ENCODE peak calls at places on chromosomes 12 and 14, in six cellular contexts. One of them, this sample, is unnamed.

GRCh38 chr14:69796797-69797500 is at the start of gene SLC10A1:
- DNase-seq in IMR-90: no peak
- DNase-seq in testis: peak
- DNase-seq in ovary: no peak
- DNase-seq in gastrocnemius medialis: no peak
- DNase-seq in H1: no peak
- DNase-seq in this sample: peak

GRCh38 chr12:123972448-123973401 is at the start of the genes CCDC92 and ZNF664:
- DNase-seq in IMR-90: peak
- DNase-seq in testis: peak
- DNase-seq in ovary: peak
- DNase-seq in gastrocnemius medialis: peak
- DNase-seq in H1: peak
- DNase-seq in this sample: peak

GRCh38 chr14:91337699-91338335 is 79.8 kb downstream of the CCDC88C start:
- DNase-seq in IMR-90: no peak
- DNase-seq in testis: no peak
- DNase-seq in ovary: no peak
- DNase-seq in gastrocnemius medialis: no peak
- DNase-seq in H1: no peak
- DNase-seq in this sample: no peak

GRCh38 chr12:33988888-33989287 is 33.4 kb upstream of the ALG10 start:
- DNase-seq in IMR-90: no peak
- DNase-seq in testis: no peak
- DNase-seq in ovary: no peak
- DNase-seq in gastrocnemius medialis: no peak
- DNase-seq in H1: no peak
- DNase-seq in this sample: no peak

GRCh38 chr12:125417446-125417845 is 352.2 kb downstream of the AACS start:
- DNase-seq in IMR-90: no peak
- DNase-seq in testis: no peak
- DNase-seq in ovary: no peak
- DNase-seq in gastrocnemius medialis: no peak
- DNase-seq in H1: no peak
- DNase-seq in this sample: no peak

GRCh38 chr12:52813885-52814709 is at the start of gene KRT4:
- DNase-seq in IMR-90: no peak
- DNase-seq in testis: no peak
- DNase-seq in ovary: no peak
- DNase-seq in gastrocnemius medialis: no peak
- DNase-seq in H1: no peak
- DNase-seq in this sample: no peak

GRCh38 chr12:92458996-92459395 is 243.8 kb upstream of the PLEKHG7 start:
- DNase-seq in IMR-90: no peak
- DNase-seq in testis: no peak
- DNase-seq in ovary: no peak
- DNase-seq in gastrocnemius medialis: no peak
- DNase-seq in H1: no peak
- DNase-seq in this sample: no peak

GRCh38 chr12:3061129-3061857 is 15.9 kb upstream of the TSPAN9 start:
- DNase-seq in IMR-90: peak
- DNase-seq in testis: no peak
- DNase-seq in ovary: no peak
- DNase-seq in gastrocnemius medialis: no peak
- DNase-seq in H1: no peak
- DNase-seq in this sample: no peak

GRCh38 chr14:93962701-93963601 is 13.4 kb downstream of the ASB2 start:
- DNase-seq in IMR-90: peak
- DNase-seq in testis: no peak
- DNase-seq in ovary: no peak
- DNase-seq in gastrocnemius medialis: peak
- DNase-seq in H1: no peak
- DNase-seq in this sample: no peak

GRCh38 chr14:90795744-90796143 is 20.5 kb downstream of the TTC7B start:
- DNase-seq in IMR-90: peak
- DNase-seq in testis: no peak
- DNase-seq in ovary: no peak
- DNase-seq in gastrocnemius medialis: no peak
- DNase-seq in H1: no peak
- DNase-seq in this sample: no peak

GRCh38 chr14:80388980-80389711 is 177.8 kb upstream of the DIO2 start:
- DNase-seq in IMR-90: peak
- DNase-seq in testis: no peak
- DNase-seq in ovary: no peak
- DNase-seq in gastrocnemius medialis: no peak
- DNase-seq in H1: no peak
- DNase-seq in this sample: no peak

GRCh38 chr12:110183386-110183785 is 59.2 kb downstream of the IFT81 start:
- DNase-seq in IMR-90: no peak
- DNase-seq in testis: no peak
- DNase-seq in ovary: no peak
- DNase-seq in gastrocnemius medialis: no peak
- DNase-seq in H1: no peak
- DNase-seq in this sample: no peak

GRCh38 chr12:19130224-19131019 is 889 bp downstream of the PLEKHA5 start:
- DNase-seq in IMR-90: no peak
- DNase-seq in testis: peak
- DNase-seq in ovary: peak
- DNase-seq in gastrocnemius medialis: peak
- DNase-seq in H1: no peak
- DNase-seq in this sample: no peak

GRCh38 chr12:49105504-49106120 is 5.0 kb downstream of the LMBR1L start:
- DNase-seq in IMR-90: no peak
- DNase-seq in testis: no peak
- DNase-seq in ovary: no peak
- DNase-seq in gastrocnemius medialis: no peak
- DNase-seq in H1: no peak
- DNase-seq in this sample: no peak

GRCh38 chr12:13289644-13290285 is 93.2 kb downstream of the EMP1 start:
- DNase-seq in IMR-90: no peak
- DNase-seq in testis: peak
- DNase-seq in ovary: no peak
- DNase-seq in gastrocnemius medialis: peak
- DNase-seq in H1: no peak
- DNase-seq in this sample: no peak

GRCh38 chr12:127254420-127254955 is 1012.5 kb upstream of the TMEM132C start:
- DNase-seq in IMR-90: no peak
- DNase-seq in testis: no peak
- DNase-seq in ovary: no peak
- DNase-seq in gastrocnemius medialis: no peak
- DNase-seq in H1: no peak
- DNase-seq in this sample: peak

GRCh38 chr12:93315907-93316622 is 61.7 kb upstream of the NUDT4 start:
- DNase-seq in IMR-90: peak
- DNase-seq in testis: peak
- DNase-seq in ovary: no peak
- DNase-seq in gastrocnemius medialis: no peak
- DNase-seq in H1: no peak
- DNase-seq in this sample: no peak

GRCh38 chr14:23056257-23056955 is 914 bp downstream of the CDH24 start:
- DNase-seq in IMR-90: peak
- DNase-seq in testis: peak
- DNase-seq in ovary: no peak
- DNase-seq in gastrocnemius medialis: peak
- DNase-seq in H1: no peak
- DNase-seq in this sample: no peak

GRCh38 chr14:90509403-90509802 is 112.6 kb downstream of the CALM1 start:
- DNase-seq in IMR-90: no peak
- DNase-seq in testis: no peak
- DNase-seq in ovary: no peak
- DNase-seq in gastrocnemius medialis: no peak
- DNase-seq in H1: no peak
- DNase-seq in this sample: no peak

GRCh38 chr12:92495108-92495507 is 207.7 kb upstream of the PLEKHG7 start:
- DNase-seq in IMR-90: no peak
- DNase-seq in testis: no peak
- DNase-seq in ovary: no peak
- DNase-seq in gastrocnemius medialis: no peak
- DNase-seq in H1: no peak
- DNase-seq in this sample: no peak

DNA sequence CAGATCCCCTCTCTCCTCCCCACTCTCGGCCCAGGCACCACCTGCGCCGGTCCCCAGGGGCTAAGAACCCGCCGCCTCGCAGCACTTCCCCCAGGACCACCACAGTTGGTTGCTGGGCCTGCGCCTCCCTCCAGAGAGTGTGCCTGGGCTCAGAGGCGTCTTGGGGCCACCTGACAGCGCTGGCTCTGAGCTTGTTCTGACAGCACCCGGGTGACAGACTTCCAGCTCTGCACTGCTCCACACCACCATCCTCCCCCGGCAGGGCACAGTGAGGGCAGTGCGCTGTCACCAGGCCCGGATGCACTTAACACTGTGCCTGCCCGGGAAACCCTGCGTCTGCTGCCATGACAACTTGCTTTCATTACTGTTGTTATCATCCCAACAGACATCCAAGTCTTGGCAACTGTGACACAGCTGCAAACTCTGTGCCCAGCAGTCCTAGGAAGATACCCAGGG is 6.6 kb downstream of the BRF1 start:
- DNase-seq in IMR-90: peak
- DNase-seq in testis: no peak
- DNase-seq in ovary: no peak
- DNase-seq in gastrocnemius medialis: no peak
- DNase-seq in H1: no peak
- DNase-seq in this sample: no peak
- TF ChIP-seq POLR2A in IMR-90: no peak
- TF ChIP-seq POLR2A in testis: no peak
- TF ChIP-seq POLR2A in ovary: no peak
- TF ChIP-seq POLR2A in gastrocnemius medialis: no peak
- TF ChIP-seq POLR2A in H1: no peak
- TF ChIP-seq POLR2A in this sample: no peak

GRCh38 chr12:54056110-54056509 is 2.5 kb downstream of the HOXC4 start:
- DNase-seq in IMR-90: no peak
- DNase-seq in testis: no peak
- DNase-seq in ovary: no peak
- DNase-seq in gastrocnemius medialis: no peak
- DNase-seq in H1: no peak
- DNase-seq in this sample: no peak
- H3K4me3 ChIP-seq in IMR-90: no peak
- H3K4me3 ChIP-seq in testis: no peak
- H3K4me3 ChIP-seq in ovary: no peak
- H3K4me3 ChIP-seq in gastrocnemius medialis: no peak
- H3K4me3 ChIP-seq in H1: no peak
- H3K4me3 ChIP-seq in this sample: peak

DNA sequence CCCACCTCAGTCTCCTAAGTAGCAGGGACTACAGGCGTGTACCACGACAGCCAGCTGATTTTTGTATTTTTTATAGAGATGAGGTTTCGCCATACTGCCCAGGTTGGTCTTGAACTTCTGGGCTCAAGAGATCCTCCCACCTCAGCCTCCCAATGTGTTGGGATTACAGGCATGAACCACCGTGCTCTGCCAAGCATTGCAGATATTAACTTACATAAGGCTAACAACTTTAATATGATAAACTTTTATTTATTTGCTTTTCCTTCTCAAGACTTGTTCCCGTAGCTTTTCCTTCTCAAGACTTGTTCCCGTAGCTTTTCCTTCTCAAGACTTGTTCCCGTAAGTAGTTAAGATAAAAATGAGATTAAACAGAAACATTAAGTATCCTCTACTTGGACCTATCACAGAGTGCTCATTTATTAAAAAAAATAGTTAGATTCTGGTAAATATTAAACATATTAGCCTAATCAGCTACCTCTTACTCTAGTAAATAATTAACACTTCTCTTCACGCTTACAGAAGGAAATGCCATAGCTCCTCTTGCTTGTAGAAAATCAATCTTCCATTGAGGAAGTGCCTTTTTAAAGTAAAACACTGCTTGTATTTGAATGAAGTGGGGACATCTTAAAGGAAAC is 157.7 kb upstream of the KITLG start:
- DNase-seq in IMR-90: no peak
- DNase-seq in testis: no peak
- DNase-seq in ovary: no peak
- DNase-seq in gastrocnemius medialis: no peak
- DNase-seq in H1: no peak
- DNase-seq in this sample: no peak
- TF ChIP-seq POLR2A in IMR-90: no peak
- TF ChIP-seq POLR2A in testis: no peak
- TF ChIP-seq POLR2A in ovary: no peak
- TF ChIP-seq POLR2A in gastrocnemius medialis: no peak
- TF ChIP-seq POLR2A in H1: no peak
- TF ChIP-seq POLR2A in this sample: no peak

GRCh38 chr12:121925361-121925725 is 7.0 kb downstream of the CFAP251 start:
- DNase-seq in IMR-90: peak
- DNase-seq in testis: no peak
- DNase-seq in ovary: no peak
- DNase-seq in gastrocnemius medialis: no peak
- DNase-seq in H1: no peak
- DNase-seq in this sample: no peak
- H3K4me3 ChIP-seq in IMR-90: no peak
- H3K4me3 ChIP-seq in testis: no peak
- H3K4me3 ChIP-seq in ovary: peak
- H3K4me3 ChIP-seq in gastrocnemius medialis: no peak
- H3K4me3 ChIP-seq in H1: no peak
- H3K4me3 ChIP-seq in this sample: no peak

GRCh38 chr12:575948-576612 is 87.2 kb downstream of the NINJ2 start:
- DNase-seq in IMR-90: peak
- DNase-seq in testis: peak
- DNase-seq in ovary: peak
- DNase-seq in gastrocnemius medialis: peak
- DNase-seq in H1: no peak
- DNase-seq in this sample: no peak
- TF ChIP-seq POLR2A in IMR-90: no peak
- TF ChIP-seq POLR2A in testis: no peak
- TF ChIP-seq POLR2A in ovary: no peak
- TF ChIP-seq POLR2A in gastrocnemius medialis: no peak
- TF ChIP-seq POLR2A in H1: no peak
- TF ChIP-seq POLR2A in this sample: no peak

GRCh38 chr12:45989857-45990467 is 412 bp downstream of the SCAF11 start:
- DNase-seq in IMR-90: peak
- DNase-seq in testis: peak
- DNase-seq in ovary: peak
- DNase-seq in gastrocnemius medialis: no peak
- DNase-seq in H1: no peak
- DNase-seq in this sample: peak

GRCh38 chr12:45989277-45989856 is 1.0 kb downstream of the SCAF11 start:
- DNase-seq in IMR-90: peak
- DNase-seq in testis: no peak
- DNase-seq in ovary: no peak
- DNase-seq in gastrocnemius medialis: peak
- DNase-seq in H1: no peak
- DNase-seq in this sample: no peak

GRCh38 chr12:45988259-45988658 is 2.1 kb downstream of the SCAF11 start:
- DNase-seq in IMR-90: peak
- DNase-seq in testis: no peak
- DNase-seq in ovary: no peak
- DNase-seq in gastrocnemius medialis: no peak
- DNase-seq in H1: no peak
- DNase-seq in this sample: no peak

GRCh38 chr12:45986646-45987338 is 3.6 kb downstream of the SCAF11 start:
- DNase-seq in IMR-90: no peak
- DNase-seq in testis: no peak
- DNase-seq in ovary: no peak
- DNase-seq in gastrocnemius medialis: no peak
- DNase-seq in H1: no peak
- DNase-seq in this sample: no peak

GRCh38 chr12:45987339-45987726 is 3.0 kb downstream of the SCAF11 start:
- DNase-seq in IMR-90: no peak
- DNase-seq in testis: no peak
- DNase-seq in ovary: no peak
- DNase-seq in gastrocnemius medialis: no peak
- DNase-seq in H1: no peak
- DNase-seq in this sample: no peak
- H3K4me3 ChIP-seq in IMR-90: no peak
- H3K4me3 ChIP-seq in testis: no peak
- H3K4me3 ChIP-seq in ovary: no peak
- H3K4me3 ChIP-seq in gastrocnemius medialis: no peak
- H3K4me3 ChIP-seq in H1: no peak
- H3K4me3 ChIP-seq in this sample: no peak